ENCODE peak calls at places on chromosomes 7 and 10, in ten cellular contexts. I is left colon, C is lower lobe of right lung, G is posterior vena cava, B is RCC 7860, H is ACHN, F is suprapubic skin, R is kidney glomerular epithelial cell, U is HCEC 1CT, T is coronary artery. L is an unnamed sample.

GRCh38 chr7:110841840-110842579 is 248.9 kb upstream of the LRRN3 start:
- DNase-seq in U (no peak), I (no peak), B (no peak), H (no peak), C (no peak), R (no peak), G (no peak), F (no peak), T (no peak), L (no peak)

GRCh38 chr10:75651452-75651851 is 220.0 kb downstream of the LRMDA start:
- DNase-seq in H (peak; percentile 61), U (no peak), G (no peak), I (peak; percentile 39), T (no peak), R (no peak), C (no peak), B (no peak), F (no peak), L (no peak)

GRCh38 chr7:80634505-80634904 is 3.9 kb upstream of the CD36 start:
- DNase-seq in C (no peak), T (no peak), B (no peak), R (no peak), G (no peak), F (no peak), H (no peak), U (peak; percentile 99), I (no peak), L (no peak)

GRCh38 chr7:100679927-100680588 is 6.5 kb downstream of the GNB2 start:
- DNase-seq in I (no peak), R (no peak), H (no peak), G (no peak), U (peak; percentile 33), F (peak; percentile 78), C (no peak), T (no peak), B (no peak), L (no peak)

GRCh38 chr10:117320050-117320665 is 55.1 kb downstream of the PDZD8 start:
- DNase-seq in T (no peak), U (peak; percentile 22), G (no peak), H (peak; percentile 53), F (no peak), B (peak; percentile 25), I (no peak), C (no peak), R (no peak), L (no peak)

GRCh38 chr7:90271753-90272152 is 26.8 kb downstream of the CFAP69 start:
- DNase-seq in T (no peak), I (no peak), U (peak; percentile 87), F (no peak), G (no peak), R (no peak), B (no peak), H (no peak), C (no peak), L (no peak)

GRCh38 chr10:106705576-106706526 is 458.7 kb downstream of the SORCS1 start:
- DNase-seq in R (peak; percentile 74), H (peak; percentile 63), T (no peak), C (no peak), G (no peak), U (peak; percentile 48), I (peak; percentile 59), B (peak; percentile 25), F (peak; percentile 61), L (no peak)

GRCh38 chr10:68086011-68086410 is 10.9 kb upstream of the HERC4 start:
- DNase-seq in T (no peak), B (peak; percentile 58), C (no peak), H (peak; percentile 37), U (peak; percentile 39), F (no peak), I (no peak), R (peak; percentile 50), G (no peak), L (no peak)

GRCh38 chr7:112143151-112143550 is 63.0 kb downstream of the DOCK4 start:
- DNase-seq in H (no peak), C (no peak), I (no peak), G (no peak), T (no peak), R (no peak), B (no peak), U (peak; percentile 39), F (no peak), L (no peak)

GRCh38 chr10:12531305-12531738 is 182.0 kb downstream of the CAMK1D start:
- DNase-seq in B (no peak), U (no peak), F (no peak), R (peak; percentile 21), H (no peak), C (no peak), I (peak; percentile 32), G (no peak), T (no peak), L (no peak)

GRCh38 chr7:7177044-7177517 is 5.3 kb upstream of the C1GALT1 start:
- DNase-seq in B (peak; percentile 97), G (no peak), H (peak; percentile 99), F (no peak), C (no peak), T (no peak), I (no peak), R (peak; percentile 95), U (peak; percentile 90), L (no peak)

GRCh38 chr7:140044251-140044650 is 18.5 kb downstream of the PARP12 start:
- DNase-seq in B (no peak), H (no peak), F (no peak), T (no peak), C (no peak), I (no peak), R (no peak), U (no peak), G (no peak), L (no peak)

GRCh38 chr7:935321-936130 is 19.0 kb downstream of the ADAP1 start:
- DNase-seq in R (no peak), C (peak; percentile 34), T (no peak), F (peak; percentile 57), B (no peak), U (no peak), H (no peak), I (peak; percentile 3), G (peak; percentile 74), L (no peak)

GRCh38 chr7:7793921-7794320 is 75.5 kb upstream of the RPA3 start:
- DNase-seq in C (no peak), H (no peak), B (no peak), T (no peak), R (no peak), I (no peak), F (no peak), G (no peak), U (no peak), L (no peak)

GRCh38 chr10:34498821-34499220 is 316.3 kb downstream of the PARD3 start:
- DNase-seq in B (no peak), R (no peak), F (no peak), U (no peak), G (no peak), T (no peak), I (no peak), H (no peak), C (no peak), L (no peak)

GRCh38 chr7:148464932-148465331 is 125.6 kb upstream of the C7orf33 start:
- DNase-seq in H (no peak), I (no peak), G (no peak), R (no peak), F (no peak), T (no peak), B (no peak), C (no peak), U (no peak), L (no peak)

GRCh38 chr10:83023647-83024046 is 1115.7 kb upstream of the GHITM start:
- DNase-seq in I (no peak), U (no peak), F (no peak), R (no peak), H (no peak), C (no peak), T (no peak), B (no peak), G (no peak), L (no peak)

GRCh38 chr10:113278664-113279063 is 274.2 kb upstream of the HABP2 start:
- DNase-seq in I (no peak), R (no peak), B (no peak), C (no peak), F (no peak), T (no peak), U (no peak), H (no peak), G (no peak), L (no peak)

GRCh38 chr7:80467069-80467468 is 44.8 kb downstream of the GNAT3 start:
- DNase-seq in H (no peak), T (no peak), F (no peak), C (no peak), R (no peak), B (no peak), U (peak; percentile 61), G (no peak), I (no peak), L (no peak)